ENCODE peak calls at places on chromosome 17, in four cellular contexts. One of them, this sample, is unnamed.

GRCh38 chr17:35372846-35373531 is 432 bp downstream of the SLFN11 start:
- DNase-seq in breast epithelium: no peak
- DNase-seq in psoas muscle: peak; percentile 20
- DNase-seq in brain microvascular endothelial cell: no peak
- DNase-seq in this sample: no peak

GRCh38 chr17:47304191-47304590 is 19.6 kb upstream of the EFCAB13 start:
- DNase-seq in breast epithelium: no peak
- DNase-seq in psoas muscle: no peak
- DNase-seq in brain microvascular endothelial cell: no peak
- DNase-seq in this sample: no peak

GRCh38 chr17:47994714-47995113 is 23.8 kb downstream of the CDK5RAP3 start:
- DNase-seq in breast epithelium: no peak
- DNase-seq in psoas muscle: no peak
- DNase-seq in brain microvascular endothelial cell: no peak
- DNase-seq in this sample: no peak

GRCh38 chr17:40937384-40937819 is at the start of gene KRT23:
- DNase-seq in breast epithelium: peak; percentile 72
- DNase-seq in psoas muscle: no peak
- DNase-seq in brain microvascular endothelial cell: no peak
- DNase-seq in this sample: no peak

GRCh38 chr17:79988163-79988971 is 47.3 kb downstream of the TBC1D16 start:
- DNase-seq in breast epithelium: no peak
- DNase-seq in psoas muscle: no peak
- DNase-seq in brain microvascular endothelial cell: peak; percentile 47
- DNase-seq in this sample: peak; percentile 25

GRCh38 chr17:51169340-51169739 is 3.1 kb downstream of the NME2 start:
- DNase-seq in breast epithelium: no peak
- DNase-seq in psoas muscle: no peak
- DNase-seq in brain microvascular endothelial cell: no peak
- DNase-seq in this sample: no peak

GRCh38 chr17:73228748-73229236 is 32.9 kb downstream of the CPSF4L start:
- DNase-seq in breast epithelium: no peak
- DNase-seq in psoas muscle: peak; percentile 72
- DNase-seq in brain microvascular endothelial cell: peak; percentile 84
- DNase-seq in this sample: peak; percentile 21

GRCh38 chr17:51794466-51794865 is 364.0 kb downstream of the CA10 start:
- DNase-seq in breast epithelium: no peak
- DNase-seq in psoas muscle: no peak
- DNase-seq in brain microvascular endothelial cell: no peak
- DNase-seq in this sample: no peak

GRCh38 chr17:27846042-27846655 is 45.8 kb upstream of the NOS2 start:
- DNase-seq in breast epithelium: no peak
- DNase-seq in psoas muscle: no peak
- DNase-seq in brain microvascular endothelial cell: no peak
- DNase-seq in this sample: no peak

GRCh38 chr17:55609737-55610201 is 98.5 kb upstream of the SMIM36 start:
- DNase-seq in breast epithelium: no peak
- DNase-seq in psoas muscle: no peak
- DNase-seq in brain microvascular endothelial cell: peak; percentile 30
- DNase-seq in this sample: no peak

GRCh38 chr17:80826346-80826954 is 165.2 kb upstream of the CHMP6 start:
- DNase-seq in breast epithelium: peak; percentile 45
- DNase-seq in psoas muscle: no peak
- DNase-seq in brain microvascular endothelial cell: no peak
- DNase-seq in this sample: no peak

GRCh38 chr17:4487820-4488716 is 10.6 kb upstream of the SPNS2 start:
- DNase-seq in breast epithelium: no peak
- DNase-seq in psoas muscle: no peak
- DNase-seq in brain microvascular endothelial cell: no peak
- DNase-seq in this sample: no peak

GRCh38 chr17:64250211-64250835 is 12.7 kb downstream of the TEX2 start:
- DNase-seq in breast epithelium: no peak
- DNase-seq in psoas muscle: no peak
- DNase-seq in brain microvascular endothelial cell: no peak
- DNase-seq in this sample: no peak

GRCh38 chr17:20191066-20191465 is 181.9 kb downstream of the SPECC1 start:
- DNase-seq in breast epithelium: no peak
- DNase-seq in psoas muscle: no peak
- DNase-seq in brain microvascular endothelial cell: peak; percentile 68
- DNase-seq in this sample: no peak

GRCh38 chr17:49108318-49108717 is 24.3 kb upstream of the B4GALNT2 start:
- DNase-seq in breast epithelium: no peak
- DNase-seq in psoas muscle: no peak
- DNase-seq in brain microvascular endothelial cell: peak; percentile 89
- DNase-seq in this sample: no peak

GRCh38 chr17:63675607-63676539 is 24.1 kb downstream of the LIMD2 start:
- DNase-seq in breast epithelium: peak; percentile 80
- DNase-seq in psoas muscle: peak; percentile 66
- DNase-seq in brain microvascular endothelial cell: peak; percentile 89
- DNase-seq in this sample: peak; percentile 60

GRCh38 chr17:5580367-5580766 is 3.9 kb downstream of the NLRP1 start:
- DNase-seq in breast epithelium: no peak
- DNase-seq in psoas muscle: no peak
- DNase-seq in brain microvascular endothelial cell: no peak
- DNase-seq in this sample: no peak

GRCh38 chr17:39443326-39443725 is 7.7 kb downstream of the MED1 start:
- DNase-seq in breast epithelium: no peak
- DNase-seq in psoas muscle: no peak
- DNase-seq in brain microvascular endothelial cell: no peak
- DNase-seq in this sample: no peak
- H3K36me3 ChIP-seq in breast epithelium: no peaks in the 10 kb centered on the region
- H3K36me3 ChIP-seq in psoas muscle: peaks cover 100% of the 10 kb centered on the region
- H3K36me3 ChIP-seq in brain microvascular endothelial cell: peaks cover 54% of the 10 kb centered on the region
- H3K36me3 ChIP-seq in this sample: no peaks in the 10 kb centered on the region

DNA sequence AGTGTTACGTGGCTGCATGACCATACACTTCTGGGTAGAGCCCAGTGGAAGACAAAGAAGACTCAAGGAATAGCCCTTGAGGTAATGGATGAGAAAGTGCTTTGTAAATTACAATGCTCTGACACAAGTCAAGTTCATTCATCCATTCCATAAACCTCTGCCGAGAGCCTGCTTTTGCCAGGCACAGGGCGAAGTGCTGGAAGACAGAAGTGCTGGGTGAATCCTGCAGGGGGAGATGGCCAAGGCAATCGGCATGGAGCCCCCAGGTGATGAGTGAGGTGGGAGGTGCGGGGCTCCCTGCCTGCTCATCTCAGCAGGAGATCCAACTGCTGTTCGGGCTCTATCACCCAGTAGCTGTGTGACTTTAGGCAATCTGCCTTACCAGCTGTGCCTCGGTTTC is 2.8 kb upstream of the SOCS3 start:
- DNase-seq in breast epithelium: no peak
- DNase-seq in psoas muscle: no peak
- DNase-seq in brain microvascular endothelial cell: no peak
- DNase-seq in this sample: no peak
- TF ChIP-seq CTCF in breast epithelium: no peak
- TF ChIP-seq CTCF in psoas muscle: no peak
- TF ChIP-seq CTCF in brain microvascular endothelial cell: peak; percentile 51
- TF ChIP-seq CTCF in this sample: peak; percentile 39

DNA sequence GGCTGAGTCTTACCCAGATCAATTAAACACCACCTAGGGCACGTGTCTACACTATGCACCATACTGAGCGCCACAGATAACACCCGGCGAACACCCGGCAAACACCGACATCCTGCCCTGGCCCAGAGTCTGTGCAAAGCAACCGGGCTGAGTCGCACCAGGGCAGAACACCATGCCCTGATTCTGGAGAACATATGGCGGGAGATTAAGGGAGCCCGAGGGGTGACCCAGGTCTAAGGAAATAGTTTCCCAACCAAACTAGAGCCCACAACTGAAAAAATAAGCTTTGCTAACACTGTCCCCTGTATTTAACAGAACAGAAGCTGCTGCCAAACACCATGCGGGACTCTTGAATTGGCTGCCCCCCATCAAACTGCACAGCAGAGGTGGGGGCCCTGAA is 22.1 kb downstream of the MYO18A start:
- DNase-seq in breast epithelium: no peak
- DNase-seq in psoas muscle: no peak
- DNase-seq in brain microvascular endothelial cell: no peak
- DNase-seq in this sample: no peak
- H3K4me3 ChIP-seq in breast epithelium: no peak overlapping the region
- H3K4me3 ChIP-seq in psoas muscle: no peak overlapping the region
- H3K4me3 ChIP-seq in brain microvascular endothelial cell: no peak overlapping the region
- H3K4me3 ChIP-seq in this sample: no peak overlapping the region

GRCh38 chr17:975321-975982 is 4.1 kb downstream of the NXN start:
- DNase-seq in breast epithelium: no peak
- DNase-seq in psoas muscle: no peak
- DNase-seq in brain microvascular endothelial cell: no peak
- DNase-seq in this sample: no peak

GRCh38 chr17:978110-979093 is 1.2 kb downstream of the NXN start:
- DNase-seq in breast epithelium: no peak
- DNase-seq in psoas muscle: peak; percentile 42
- DNase-seq in brain microvascular endothelial cell: no peak
- DNase-seq in this sample: no peak

GRCh38 chr17:977163-977562 is 2.4 kb downstream of the NXN start:
- DNase-seq in breast epithelium: no peak
- DNase-seq in psoas muscle: no peak
- DNase-seq in brain microvascular endothelial cell: no peak
- DNase-seq in this sample: no peak

GRCh38 chr17:979211-979538 is 401 bp downstream of the NXN start:
- DNase-seq in breast epithelium: no peak
- DNase-seq in psoas muscle: no peak
- DNase-seq in brain microvascular endothelial cell: no peak
- DNase-seq in this sample: no peak

GRCh38 chr17:976316-976715 is 3.3 kb downstream of the NXN start:
- DNase-seq in breast epithelium: no peak
- DNase-seq in psoas muscle: no peak
- DNase-seq in brain microvascular endothelial cell: no peak
- DNase-seq in this sample: no peak
- H3K36me3 ChIP-seq in breast epithelium: no peaks in the 10 kb centered on the region
- H3K36me3 ChIP-seq in psoas muscle: no peaks in the 10 kb centered on the region
- H3K36me3 ChIP-seq in brain microvascular endothelial cell: no peaks in the 10 kb centered on the region
- H3K36me3 ChIP-seq in this sample: no peaks in the 10 kb centered on the region

GRCh38 chr17:67132366-67132765 is 88.0 kb downstream of the CACNG1 start:
- DNase-seq in breast epithelium: no peak
- DNase-seq in psoas muscle: no peak
- DNase-seq in brain microvascular endothelial cell: no peak
- DNase-seq in this sample: no peak

GRCh38 chr17:67136191-67137025 is 92.1 kb downstream of the CACNG1 start:
- DNase-seq in breast epithelium: no peak
- DNase-seq in psoas muscle: no peak
- DNase-seq in brain microvascular endothelial cell: no peak
- DNase-seq in this sample: no peak

GRCh38 chr17:67130768-67131167 is 86.4 kb downstream of the CACNG1 start:
- DNase-seq in breast epithelium: no peak
- DNase-seq in psoas muscle: no peak
- DNase-seq in brain microvascular endothelial cell: no peak
- DNase-seq in this sample: no peak

GRCh38 chr17:67137026-67137370 is 92.6 kb downstream of the CACNG1 start:
- DNase-seq in breast epithelium: no peak
- DNase-seq in psoas muscle: no peak
- DNase-seq in brain microvascular endothelial cell: no peak
- DNase-seq in this sample: no peak

DNA sequence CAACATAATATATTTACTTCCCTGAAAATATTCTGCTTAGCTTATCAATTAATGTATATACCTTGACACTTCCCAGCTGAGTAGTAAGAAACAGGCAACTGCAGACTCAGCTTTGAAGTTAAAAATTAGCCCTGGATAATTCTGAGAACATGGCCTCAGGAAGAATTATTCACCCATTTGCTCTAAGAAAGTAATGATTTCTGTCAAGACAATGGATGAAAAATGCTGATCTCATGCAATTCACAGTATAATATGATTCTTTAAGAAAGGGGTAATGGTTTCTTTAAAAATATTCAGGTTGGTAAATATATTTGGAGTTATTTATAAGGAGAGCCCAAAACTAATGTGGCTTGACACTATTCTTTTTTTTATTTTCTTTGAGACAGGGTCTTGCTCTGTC is 88.8 kb downstream of the CACNG1 start:
- DNase-seq in breast epithelium: no peak
- DNase-seq in psoas muscle: no peak
- DNase-seq in brain microvascular endothelial cell: no peak
- DNase-seq in this sample: no peak
- TF ChIP-seq CTCF in breast epithelium: no peak
- TF ChIP-seq CTCF in psoas muscle: no peak
- TF ChIP-seq CTCF in brain microvascular endothelial cell: no peak
- TF ChIP-seq CTCF in this sample: no peak

DNA sequence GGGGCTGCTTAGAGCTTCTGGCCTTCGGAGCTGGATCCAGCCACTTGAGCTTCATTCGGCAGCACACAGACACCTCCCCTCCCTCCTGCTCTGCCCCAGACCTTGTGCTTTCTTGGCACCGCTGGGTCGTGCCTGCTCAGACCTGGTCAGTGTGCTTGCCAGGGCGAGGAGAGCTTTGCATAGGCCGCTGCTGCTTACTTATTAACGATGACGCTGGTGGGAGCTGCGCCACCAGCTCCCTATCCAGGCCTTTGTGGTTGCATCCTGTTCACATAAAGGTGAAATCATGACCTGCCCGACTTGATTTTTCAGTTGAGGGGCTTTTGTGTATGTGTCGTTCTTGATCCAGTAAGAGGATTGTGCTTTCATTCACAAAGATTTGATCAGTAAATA is 101.1 kb downstream of the MSI2 start:
- DNase-seq in breast epithelium: peak; percentile 86
- DNase-seq in psoas muscle: peak; percentile 51
- DNase-seq in brain microvascular endothelial cell: no peak
- DNase-seq in this sample: no peak
- H3K4me3 ChIP-seq in breast epithelium: peak overlapping the region; percentile 2
- H3K4me3 ChIP-seq in psoas muscle: peak overlapping the region; percentile 40
- H3K4me3 ChIP-seq in brain microvascular endothelial cell: no peak overlapping the region
- H3K4me3 ChIP-seq in this sample: no peak overlapping the region

GRCh38 chr17:7324438-7324779 is 4.7 kb downstream of the NEURL4 start:
- DNase-seq in breast epithelium: no peak
- DNase-seq in psoas muscle: no peak
- DNase-seq in brain microvascular endothelial cell: no peak
- DNase-seq in this sample: no peak

GRCh38 chr17:7323731-7324437 is 5.3 kb downstream of the NEURL4 start:
- DNase-seq in breast epithelium: no peak
- DNase-seq in psoas muscle: peak; percentile 55
- DNase-seq in brain microvascular endothelial cell: peak; percentile 42
- DNase-seq in this sample: no peak

GRCh38 chr17:7318121-7318860 is 3.1 kb upstream of the GPS2 start:
- DNase-seq in breast epithelium: no peak
- DNase-seq in psoas muscle: no peak
- DNase-seq in brain microvascular endothelial cell: no peak
- DNase-seq in this sample: no peak

GRCh38 chr17:7322520-7323194 is 6.5 kb downstream of the NEURL4 start:
- DNase-seq in breast epithelium: no peak
- DNase-seq in psoas muscle: no peak
- DNase-seq in brain microvascular endothelial cell: no peak
- DNase-seq in this sample: no peak

DNA sequence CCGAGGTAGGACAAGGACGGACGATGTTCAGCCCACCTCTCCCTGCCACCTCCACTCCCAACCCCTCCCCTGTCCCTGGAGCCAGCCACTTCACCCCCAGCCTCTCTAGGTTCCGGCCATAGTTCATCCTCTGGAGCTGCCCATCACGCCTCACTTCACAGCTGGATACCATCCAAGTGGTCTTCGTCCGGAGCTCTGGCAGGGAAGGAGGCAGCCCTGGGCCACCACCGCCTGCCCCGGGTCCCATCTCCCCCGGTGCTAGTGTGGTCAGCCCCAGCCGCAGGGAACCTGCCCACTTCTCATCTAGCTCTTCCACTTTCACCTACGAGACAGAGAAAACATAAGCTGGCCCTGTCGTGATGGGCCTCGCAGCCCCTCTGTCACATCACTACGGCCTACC is 6.3 kb upstream of the GPS2 start:
- DNase-seq in breast epithelium: no peak
- DNase-seq in psoas muscle: no peak
- DNase-seq in brain microvascular endothelial cell: no peak
- DNase-seq in this sample: no peak
- H3K36me3 ChIP-seq in breast epithelium: no peaks in the 10 kb centered on the region
- H3K36me3 ChIP-seq in psoas muscle: peaks cover 100% of the 10 kb centered on the region
- H3K36me3 ChIP-seq in brain microvascular endothelial cell: peaks cover 59% of the 10 kb centered on the region
- H3K36me3 ChIP-seq in this sample: peaks cover 5% of the 10 kb centered on the region

This sample was measured in kidney epithelial cell.